ENCODE peak calls at places on chromosomes 11 and 22, in nine cellular contexts. Y is Peyer's patch, D is ovary, C is uterus, O is H1, G is GM12892, J is right lobe of liver, N is endothelial cell of umbilical vein, S is transverse colon. B is an unnamed sample.

GRCh38 chr22:41401781-41402648 is 20.3 kb downstream of the TEF start:
- DNase-seq in Y (peak), D (peak), C (peak), O (no peak), G (no peak), J (peak), N (peak), S (peak), B (peak)

GRCh38 chr22:39135092-39135896 is 17.2 kb downstream of the CBX7 start:
- DNase-seq in Y (no peak), D (peak), C (no peak), O (peak), G (peak), J (no peak), N (peak), S (peak), B (peak)

GRCh38 chr11:47856186-47856585 is 8.0 kb upstream of the NUP160 start:
- DNase-seq in Y (no peak), D (no peak), C (no peak), O (no peak), G (no peak), J (no peak), N (no peak), S (no peak), B (no peak)

GRCh38 chr22:40007826-40008710 is 13.3 kb downstream of the FAM83F start:
- DNase-seq in Y (peak), D (no peak), C (no peak), O (no peak), G (no peak), J (no peak), N (no peak), S (no peak), B (no peak)

GRCh38 chr11:116642481-116642880 is 130.3 kb downstream of the BUD13 start:
- DNase-seq in Y (no peak), D (no peak), C (no peak), O (no peak), G (no peak), J (no peak), N (no peak), S (no peak), B (no peak)

GRCh38 chr11:111269146-111269868 is 23.8 kb downstream of the POU2AF2 start:
- DNase-seq in Y (no peak), D (no peak), C (no peak), O (no peak), G (no peak), J (no peak), N (no peak), S (no peak), B (no peak)

GRCh38 chr11:4636962-4637661 is at the start of gene OR51D1:
- DNase-seq in Y (peak), D (peak), C (peak), O (peak), G (peak), J (peak), N (peak), S (peak), B (peak)

GRCh38 chr22:36870250-36870649 is 9.4 kb downstream of the NCF4 start:
- DNase-seq in Y (no peak), D (no peak), C (no peak), O (no peak), G (no peak), J (no peak), N (no peak), S (no peak), B (no peak)

GRCh38 chr22:19629331-19629719 is 85.0 kb upstream of the SEPTIN5 start:
- DNase-seq in Y (no peak), D (no peak), C (no peak), O (no peak), G (no peak), J (no peak), N (no peak), S (no peak), B (no peak)

GRCh38 chr11:130592056-130592455 is 143.6 kb downstream of the ADAMTS15 start:
- DNase-seq in Y (no peak), D (no peak), C (no peak), O (no peak), G (no peak), J (no peak), N (peak), S (no peak), B (no peak)

GRCh38 chr11:35182317-35182939 is 43.5 kb downstream of the CD44 start:
- DNase-seq in Y (no peak), D (no peak), C (no peak), O (no peak), G (no peak), J (no peak), N (no peak), S (no peak), B (no peak)
- TF ChIP-seq POLR2A in Y (no peak), D (no peak), C (no peak), O (no peak), G (peak), J (no peak), N (no peak), S (no peak), B (no peak)

DNA sequence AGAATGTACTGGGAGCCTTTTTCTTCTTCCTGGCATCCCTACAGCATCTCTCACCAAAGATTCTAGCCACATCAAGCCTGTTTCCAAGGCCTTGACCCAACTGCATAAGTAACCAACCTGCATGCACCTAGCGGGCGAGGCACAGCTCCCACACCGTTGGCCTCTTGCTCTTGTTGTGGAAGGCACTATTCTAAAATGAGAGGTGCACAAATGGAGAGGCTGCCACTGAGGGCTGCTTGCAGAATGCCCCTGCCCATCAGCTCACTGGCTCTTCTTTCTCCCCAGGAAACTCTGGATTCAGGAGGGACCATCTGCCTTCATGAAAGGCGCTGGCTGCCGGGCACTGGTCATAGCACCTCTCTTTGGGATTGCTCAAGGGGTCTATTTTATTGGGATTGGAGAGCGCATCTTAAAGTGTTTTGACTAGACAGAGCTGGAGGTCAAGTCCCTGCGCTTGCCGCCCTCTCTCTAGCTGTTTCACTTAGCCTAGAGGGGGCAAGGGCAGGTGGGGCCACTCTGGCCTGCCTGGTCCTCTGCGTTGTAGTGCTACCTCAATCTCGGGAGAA is 26.6 kb downstream of the SLC25A18 start:
- DNase-seq in Y (no peak), D (peak), C (no peak), O (no peak), G (no peak), J (no peak), N (no peak), S (no peak), B (no peak)
- TF ChIP-seq POLR2A in Y (no peak), D (no peak), C (no peak), O (no peak), G (peak), J (no peak), N (no peak), S (no peak), B (no peak)

DNA sequence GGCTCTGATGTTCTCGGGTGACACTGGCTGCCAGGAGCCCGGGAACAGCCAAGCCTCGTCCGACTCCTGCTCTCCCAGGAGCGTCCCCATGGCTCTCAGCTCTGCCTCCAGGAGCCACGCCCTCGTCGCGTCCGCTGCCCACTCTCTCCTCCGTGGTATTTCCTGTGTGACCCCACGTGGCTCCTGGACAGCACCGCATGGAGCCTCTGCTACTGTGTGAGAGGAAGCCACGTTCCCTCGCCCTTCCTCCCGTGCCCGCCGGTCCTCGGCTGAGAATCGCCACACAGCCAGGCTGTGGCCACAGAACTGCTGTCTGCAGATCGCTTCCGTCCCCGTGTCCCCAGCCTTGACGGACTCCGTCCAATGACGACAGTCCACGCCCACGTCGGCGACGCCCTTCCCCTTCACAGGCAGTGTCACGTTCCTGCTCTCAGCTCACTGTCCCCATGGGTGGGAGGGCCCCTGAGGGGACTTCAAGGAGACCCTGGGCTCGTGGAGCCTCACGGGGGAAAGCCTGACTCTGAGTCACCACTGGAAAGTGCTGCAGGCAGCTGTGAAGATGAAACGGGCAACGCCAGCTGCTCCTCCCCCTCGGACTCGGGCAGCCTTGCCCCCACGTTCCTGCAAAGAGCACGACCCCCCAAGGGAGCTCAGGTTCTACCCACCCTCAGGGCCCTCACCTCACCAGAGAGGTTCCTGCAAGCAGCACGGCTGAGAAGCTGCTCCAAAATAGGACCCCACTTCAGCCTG is 458.5 kb downstream of the BRD1 start:
- DNase-seq in Y (no peak), D (no peak), C (no peak), O (no peak), G (no peak), J (no peak), N (no peak), S (no peak), B (no peak)
- TF ChIP-seq POLR2A in Y (no peak), D (no peak), C (no peak), O (no peak), G (no peak), J (no peak), N (no peak), S (no peak), B (no peak)

GRCh38 chr22:50562523-50563409 is at the start of gene SYCE3:
- DNase-seq in Y (peak), D (peak), C (peak), O (peak), G (peak), J (peak), N (peak), S (peak), B (peak)
- TF ChIP-seq POLR2A in Y (peak), D (no peak), C (no peak), O (no peak), G (peak), J (peak), N (no peak), S (peak), B (peak)

DNA sequence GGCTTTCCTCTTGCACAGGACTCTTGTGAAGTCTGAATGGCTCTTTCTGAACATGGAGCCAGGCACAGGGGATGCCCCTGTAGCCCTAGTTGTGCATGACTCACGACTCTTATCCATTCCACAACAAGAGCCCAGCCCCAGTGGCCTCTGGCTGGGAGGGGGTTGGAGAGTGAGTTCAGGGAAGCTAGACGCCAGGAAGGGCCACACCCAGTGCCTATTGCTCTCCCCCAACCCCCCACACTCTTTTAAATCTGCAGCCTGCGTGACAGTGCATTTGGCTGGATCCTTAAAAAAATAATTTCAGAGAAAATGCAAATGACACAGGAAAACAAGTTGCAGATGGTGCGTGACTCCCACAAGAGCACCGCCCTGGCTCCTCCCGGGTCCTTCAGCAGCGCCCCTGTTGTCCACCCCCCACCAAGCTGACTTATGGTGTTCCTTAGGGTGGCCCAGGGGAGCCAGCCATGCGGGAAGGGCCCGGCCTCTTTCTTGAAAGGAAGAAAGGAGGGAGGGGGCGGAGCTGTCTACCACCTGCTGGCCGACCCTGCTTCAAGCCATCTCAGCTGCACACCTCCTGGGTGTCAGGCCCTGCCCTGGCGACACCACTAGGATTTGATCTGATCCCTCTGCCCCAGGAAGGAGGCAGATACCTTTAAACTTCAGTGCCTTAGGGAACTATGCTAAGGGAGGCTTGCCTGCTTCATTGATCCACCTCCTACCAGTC is 74.7 kb downstream of the MN1 start:
- DNase-seq in Y (no peak), D (peak), C (peak), O (no peak), G (no peak), J (no peak), N (peak), S (peak), B (peak)
- TF ChIP-seq POLR2A in Y (no peak), D (no peak), C (no peak), O (no peak), G (no peak), J (no peak), N (no peak), S (no peak), B (no peak)

GRCh38 chr11:71931245-71931602 is 2.4 kb downstream of the RNF121 start:
- DNase-seq in Y (no peak), D (no peak), C (no peak), O (no peak), G (no peak), J (no peak), N (no peak), S (no peak), B (no peak)

GRCh38 chr11:71930556-71931244 is 1.9 kb downstream of the RNF121 start:
- DNase-seq in Y (no peak), D (no peak), C (no peak), O (no peak), G (no peak), J (no peak), N (no peak), S (no peak), B (no peak)

GRCh38 chr11:71927813-71928738 is at the start of gene XNDC1N:
- DNase-seq in Y (peak), D (peak), C (peak), O (no peak), G (peak), J (peak), N (peak), S (peak), B (no peak)

GRCh38 chr11:71929491-71929890 is 645 bp downstream of the RNF121 start:
- DNase-seq in Y (no peak), D (no peak), C (no peak), O (no peak), G (no peak), J (no peak), N (no peak), S (no peak), B (no peak)

GRCh38 chr11:71928739-71929443 is at the start of gene RNF121:
- DNase-seq in Y (peak), D (peak), C (peak), O (peak), G (peak), J (peak), N (peak), S (peak), B (peak)
- TF ChIP-seq POLR2A in Y (peak), D (peak), C (no peak), O (peak), G (peak), J (peak), N (no peak), S (peak), B (no peak)

DNA sequence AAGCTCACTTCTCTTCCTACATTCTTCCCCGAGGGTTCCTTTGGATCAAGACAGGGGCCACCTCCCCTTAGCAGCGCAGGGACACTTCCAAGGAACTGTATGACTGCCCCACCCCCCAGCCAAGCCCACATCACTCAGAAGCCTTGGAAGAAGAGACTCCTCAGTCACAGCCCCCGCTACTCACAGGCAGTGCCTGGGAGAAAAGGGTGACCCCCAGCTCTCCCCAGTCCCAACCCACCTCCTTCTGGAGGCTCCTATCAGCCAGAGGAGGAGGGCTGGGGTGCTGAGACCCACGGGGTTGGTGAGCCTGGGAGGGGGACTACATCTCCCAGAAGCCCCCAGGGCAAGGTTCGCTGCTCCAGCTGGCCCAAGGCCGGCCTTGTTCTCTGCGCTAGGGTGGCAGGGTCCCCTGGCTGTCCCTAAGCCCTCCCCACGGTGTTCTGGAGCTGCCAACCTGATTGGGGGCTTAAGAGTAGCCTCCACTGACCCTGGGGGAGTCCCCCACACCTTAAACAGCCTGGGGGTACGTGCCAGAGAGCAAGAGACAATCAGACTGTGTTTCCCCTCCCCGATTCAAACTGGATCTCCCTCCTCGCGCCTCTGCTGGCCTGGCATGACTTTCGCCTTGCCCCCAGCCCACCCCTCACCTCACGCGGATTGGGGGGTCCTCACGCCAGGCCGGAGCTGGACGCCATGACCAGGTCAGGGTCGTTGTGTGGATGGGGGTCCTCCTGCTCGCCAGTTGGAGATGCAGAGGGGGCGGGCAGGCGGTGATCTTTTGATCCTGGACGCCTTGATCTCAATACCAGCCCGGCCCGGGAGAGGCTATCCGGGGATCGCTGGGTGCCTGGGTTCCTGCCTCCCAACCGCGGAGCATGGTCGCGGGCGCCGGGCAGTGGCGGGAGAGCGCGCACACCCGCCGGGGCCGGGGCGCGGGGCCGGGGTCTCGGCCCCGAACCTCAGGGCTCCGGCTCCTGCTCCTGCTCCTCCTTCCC is 838 bp downstream of the BCL9L start:
- DNase-seq in Y (peak), D (peak), C (peak), O (no peak), G (peak), J (peak), N (peak), S (peak), B (peak)
- TF ChIP-seq POLR2A in Y (no peak), D (peak), C (no peak), O (no peak), G (no peak), J (no peak), N (peak), S (no peak), B (peak)

GRCh38 chr22:35482311-35482710 is 58.3 kb upstream of the RASD2 start:
- DNase-seq in Y (no peak), D (no peak), C (no peak), O (no peak), G (no peak), J (no peak), N (no peak), S (no peak), B (no peak)
- TF ChIP-seq POLR2A in Y (no peak), D (no peak), C (no peak), O (no peak), G (no peak), J (no peak), N (no peak), S (no peak), B (no peak)